ENCODE peak calls at places on chromosomes 12 and 14, in four cellular contexts. C is IMR-90, J is neuronal stem cell, N is mesendoderm. E is an unnamed sample.

GRCh38 chr14:32635103-32635719 is 303.5 kb upstream of the NPAS3 start:
- DNase-seq in C (peak; percentile 57), N (peak; percentile 4), J (no peak), E (peak; percentile 77)

GRCh38 chr14:37153483-37153882 is 18.9 kb downstream of the SLC25A21 start:
- DNase-seq in N (no peak), J (no peak), C (no peak), E (no peak)

GRCh38 chr14:37709419-37710195 is 114.2 kb downstream of the TTC6 start:
- DNase-seq in J (no peak), C (peak; percentile 39), N (peak; percentile 3), E (peak; percentile 41)

GRCh38 chr14:91398707-91399106 is 18.9 kb downstream of the CCDC88C start:
- DNase-seq in C (no peak), J (no peak), N (no peak), E (no peak)

GRCh38 chr12:13390381-13390856 is 193.9 kb downstream of the EMP1 start:
- DNase-seq in C (peak; percentile 1), J (no peak), N (no peak), E (no peak)

GRCh38 chr14:31435276-31435675 is 14.9 kb upstream of the HEATR5A start:
- DNase-seq in J (no peak), N (no peak), C (peak; percentile 54), E (no peak)

GRCh38 chr12:40241741-40242140 is 16.9 kb downstream of the LRRK2 start:
- DNase-seq in C (no peak), J (no peak), N (no peak), E (no peak)

GRCh38 chr14:36716614-36717184 is 55.0 kb downstream of the PAX9 start:
- DNase-seq in C (no peak), N (no peak), J (no peak), E (no peak)

GRCh38 chr12:95653761-95654546 is 102.7 kb upstream of the USP44 start:
- DNase-seq in C (peak; percentile 96), J (peak; percentile 43), N (no peak), E (peak; percentile 84)

GRCh38 chr14:37618498-37619041 is 23.1 kb downstream of the TTC6 start:
- DNase-seq in N (no peak), J (no peak), C (no peak), E (no peak)

GRCh38 chr12:21823581-21823980 is 49.1 kb upstream of the KCNJ8 start:
- DNase-seq in J (no peak), C (no peak), N (no peak), E (no peak)

GRCh38 chr12:132167610-132168310 is 23.5 kb downstream of the NOC4L start:
- DNase-seq in N (no peak), C (no peak), J (no peak), E (no peak)

GRCh38 chr12:70045036-70045435 is 198.2 kb upstream of the CNOT2 start:
- DNase-seq in N (no peak), J (no peak), C (peak; percentile 10), E (no peak)

GRCh38 chr12:18888062-18888461 is 150.1 kb downstream of the CAPZA3 start:
- DNase-seq in N (peak; percentile 11), C (no peak), J (no peak), E (no peak)

GRCh38 chr14:73695997-73696396 is 18.2 kb downstream of the PNMA1 start:
- DNase-seq in J (no peak), C (no peak), N (no peak), E (no peak)

GRCh38 chr14:21529515-21529914 is 3.4 kb upstream of the SALL2 start:
- DNase-seq in N (no peak), J (no peak), C (no peak), E (no peak)

GRCh38 chr12:75892779-75893408 is 138.7 kb downstream of the PHLDA1 start:
- DNase-seq in N (peak; percentile 99), J (no peak), C (peak; percentile 85), E (peak; percentile 70)

GRCh38 chr14:76715102-76715926 is 46.0 kb upstream of the VASH1 start:
- DNase-seq in J (peak; percentile 23), C (no peak), N (no peak), E (no peak)

GRCh38 chr14:75595211-75595610 is 16.8 kb downstream of the FLVCR2 start:
- DNase-seq in N (no peak), C (peak; percentile 7), J (no peak), E (no peak)

GRCh38 chr12:4270670-4271432 is 2.7 kb upstream of the CCND2 start:
- DNase-seq in C (no peak), J (peak; percentile 62), N (peak; percentile 90), E (peak; percentile 45)

DNA sequence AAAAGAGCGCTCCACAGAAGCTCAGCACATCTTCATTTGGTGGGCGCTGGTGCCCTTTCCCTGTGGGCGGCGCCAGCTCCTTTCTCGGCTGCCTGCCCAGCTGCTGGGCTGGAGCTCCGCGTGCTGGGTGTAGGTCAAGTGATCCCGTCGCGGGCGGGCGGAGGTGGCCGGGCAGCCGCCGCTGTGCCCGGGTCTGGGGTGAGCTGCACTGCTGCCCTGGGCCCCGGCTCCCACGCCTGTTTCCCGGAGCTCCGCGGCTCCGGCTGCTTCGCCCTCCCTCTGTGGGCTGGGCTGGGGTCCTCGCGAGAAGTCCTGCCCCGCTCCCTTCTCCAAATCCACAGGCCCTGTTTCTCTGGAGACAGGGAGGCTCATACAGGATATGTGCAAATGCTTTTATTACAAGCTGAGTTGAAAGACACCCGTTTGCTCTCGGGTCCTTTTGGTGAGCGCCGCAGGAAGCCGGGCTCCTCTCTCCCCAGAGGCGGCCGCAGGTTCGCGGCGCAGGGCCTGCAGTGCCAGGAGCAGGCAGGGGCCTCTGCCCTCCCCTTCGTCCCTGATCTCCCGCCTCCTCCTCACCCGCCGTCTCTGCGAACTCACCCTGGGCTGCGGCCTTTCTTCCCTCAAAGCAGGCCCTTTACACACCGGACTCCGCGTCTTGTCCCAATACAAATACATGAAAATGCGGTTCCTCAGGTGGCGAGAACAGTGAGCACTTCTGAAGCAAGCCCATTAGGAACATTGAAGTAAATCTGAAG is 67.8 kb upstream of the CAPRIN2 start:
- DNase-seq in J (peak; percentile 35), C (peak; percentile 10), N (peak; percentile 76), E (peak; percentile 69)
- H2BK120ac ChIP-seq in J (no peak overlapping the region), C (peak overlapping the region; percentile 30), N (peak overlapping the region; percentile 33), E (peak overlapping the region; percentile 74)

DNA sequence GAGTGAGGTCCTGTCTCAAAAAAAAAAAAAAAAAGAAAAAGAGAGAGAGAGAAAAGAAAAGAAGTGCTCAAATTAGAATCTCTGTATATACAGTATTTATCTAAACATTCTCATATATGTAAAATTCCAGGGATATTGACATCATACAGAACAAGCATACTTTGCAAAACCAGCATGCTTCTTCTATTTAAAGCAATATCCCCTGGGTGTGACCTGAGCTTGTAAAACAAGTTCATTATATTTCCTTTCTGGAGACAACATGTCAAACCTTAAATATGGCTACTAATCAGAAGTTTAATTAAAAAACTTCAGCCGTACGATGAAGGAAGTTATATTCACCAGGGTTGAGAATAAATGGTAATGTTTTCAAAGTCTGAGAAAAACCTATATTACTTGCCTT is 175.8 kb upstream of the HMGA2 start:
- DNase-seq in C (peak; percentile 58), J (no peak), N (no peak), E (no peak)
- H3K4me2 ChIP-seq in C (no peak overlapping the region), J (no peak overlapping the region), N (no peak overlapping the region), E (no peak overlapping the region)

DNA sequence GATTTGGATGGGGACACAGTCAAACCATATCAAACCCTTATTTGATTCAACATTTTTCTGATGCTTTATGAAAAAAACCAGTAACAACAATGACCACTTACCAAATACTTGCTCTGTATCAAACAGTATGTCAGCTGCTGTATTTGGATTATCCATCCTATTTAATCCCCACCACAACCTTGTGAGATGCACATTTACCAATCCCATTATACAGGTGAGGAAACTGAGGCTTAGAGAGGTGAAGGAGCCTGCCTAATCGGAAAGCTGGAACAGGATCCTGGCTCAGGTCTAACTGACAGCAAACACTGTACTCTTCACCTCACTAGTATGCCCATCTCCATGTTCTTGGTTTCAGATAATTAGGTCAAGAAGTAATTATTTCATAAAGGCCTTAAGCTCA is 13.8 kb downstream of the CHST11 start:
- DNase-seq in C (no peak), N (no peak), J (no peak), E (no peak)
- H3K9ac ChIP-seq in C (no peak overlapping the region), N (no peak overlapping the region), J (no peak overlapping the region), E (no peak overlapping the region)

DNA sequence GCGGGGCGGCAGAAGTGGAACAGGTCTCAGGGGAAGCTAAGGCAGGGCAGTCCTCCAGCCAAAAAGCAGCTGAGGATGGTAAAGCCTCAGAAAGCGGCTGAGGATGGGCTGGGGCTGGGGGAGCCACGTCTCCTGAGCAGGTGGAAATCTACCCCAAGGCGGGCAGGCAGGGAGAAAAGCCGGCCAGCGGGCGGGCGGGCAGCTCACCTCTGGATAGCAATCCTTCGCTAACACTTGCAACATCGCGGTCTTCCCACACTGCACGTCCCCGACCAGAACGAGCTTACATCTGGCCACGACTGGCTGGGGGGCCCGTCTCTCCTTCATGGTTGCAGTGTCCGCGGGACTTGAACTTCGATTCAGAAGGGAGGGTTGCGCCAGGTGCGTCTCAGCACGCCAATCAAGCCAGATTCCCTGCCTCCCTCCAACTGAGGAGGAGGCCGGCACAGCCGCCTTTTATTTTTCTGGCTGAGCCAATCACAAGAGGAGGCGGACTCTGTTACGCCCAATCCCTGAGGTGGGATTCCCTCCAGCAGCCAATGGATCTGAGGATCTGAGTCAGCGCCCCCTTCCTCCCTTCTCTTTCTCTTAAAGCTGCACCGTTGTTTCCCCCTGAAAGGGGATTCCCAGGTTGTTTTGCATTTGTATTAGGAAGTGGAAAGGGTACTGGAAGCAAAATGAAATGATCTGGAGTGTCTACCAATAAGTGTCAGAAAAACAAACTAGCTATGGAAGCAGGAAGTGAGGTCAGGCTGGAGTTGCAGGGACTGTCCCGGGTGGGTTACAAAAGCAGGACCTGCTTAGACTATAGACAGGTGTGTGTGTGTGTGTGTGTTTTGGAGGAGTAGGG is at the start of gene RND1:
- DNase-seq in C (peak; percentile 90), J (peak; percentile 90), N (peak; percentile 97), E (peak; percentile 95)
- H2BK120ac ChIP-seq in C (no peak within 1 kb of the TSS), J (no peak within 1 kb of the TSS), N (no peak within 1 kb of the TSS), E (no peak within 1 kb of the TSS)

GRCh38 chr14:105328070-105328677 is 13.6 kb downstream of the PACS2 start:
- DNase-seq in J (no peak), N (no peak), C (no peak), E (no peak)

GRCh38 chr14:105328678-105329390 is 14.3 kb downstream of the PACS2 start:
- DNase-seq in N (no peak), J (no peak), C (no peak), E (no peak)

GRCh38 chr14:105331575-105332351 is 17.2 kb downstream of the PACS2 start:
- DNase-seq in C (no peak), J (no peak), N (no peak), E (no peak)

GRCh38 chr14:105330491-105330895 is 15.9 kb downstream of the PACS2 start:
- DNase-seq in J (no peak), N (no peak), C (peak; percentile 60), E (peak; percentile 35)

DNA sequence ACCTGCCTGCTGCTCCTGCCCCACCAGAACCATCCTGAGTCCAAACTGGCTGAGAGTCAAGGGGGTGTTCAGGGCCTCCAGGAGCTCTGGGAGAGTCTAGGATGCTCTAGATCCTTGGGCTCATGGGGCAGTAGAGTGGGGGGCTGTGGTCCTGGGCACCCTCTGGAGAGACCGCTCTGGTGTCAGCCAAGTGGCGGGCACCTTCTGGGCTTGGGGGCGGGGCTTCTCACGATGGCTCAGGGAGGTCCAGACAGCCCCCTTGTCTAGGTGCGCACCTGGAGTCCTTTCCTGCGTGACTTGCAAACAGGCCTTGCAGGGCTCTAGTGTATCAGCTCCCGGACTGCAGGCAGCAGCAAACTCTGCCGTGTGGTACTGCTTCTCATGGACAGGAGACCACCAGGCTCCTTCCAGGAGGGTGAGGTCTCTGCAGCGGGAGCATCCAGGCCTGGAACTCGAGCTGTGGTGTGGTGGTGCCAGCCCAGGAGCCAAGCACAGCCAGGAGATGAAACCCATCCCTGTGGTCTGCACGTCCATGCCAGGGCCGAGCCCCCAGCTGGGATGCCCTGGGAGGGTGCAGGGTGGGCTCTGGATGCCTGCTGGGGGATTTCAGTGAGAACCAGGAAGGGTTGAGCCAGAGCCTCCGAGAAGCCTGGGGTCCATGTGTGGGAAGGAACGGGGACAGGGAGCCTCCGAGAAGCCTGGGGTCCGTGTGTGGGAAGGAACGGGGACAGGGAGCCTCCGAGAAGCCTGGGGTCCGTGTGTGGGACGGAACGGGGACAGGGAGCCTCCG is 15.1 kb downstream of the PACS2 start:
- DNase-seq in J (no peak), C (no peak), N (no peak), E (no peak)
- H3K4me2 ChIP-seq in J (no peak overlapping the region), C (no peak overlapping the region), N (no peak overlapping the region), E (no peak overlapping the region)

E was measured in mesenchymal stem cell.